ENCODE peak calls at places on chromosomes 2 and 18, in nine cellular contexts. One of them, this sample, is unnamed.

GRCh38 chr2:186181625-186182024 is 304.4 kb upstream of the ZC3H15 start:
- DNase-seq in ascending aorta: no peak
- DNase-seq in psoas muscle: no peak
- DNase-seq in esophagus squamous epithelium: no peak
- DNase-seq in gastrocnemius medialis: no peak
- DNase-seq in tibial nerve: no peak
- DNase-seq in tibial artery: no peak
- DNase-seq in fibroblast of lung: no peak
- DNase-seq in adipocyte: peak; percentile 49
- DNase-seq in this sample: no peak

GRCh38 chr2:72415256-72415655 is 267.6 kb upstream of the CYP26B1 start:
- DNase-seq in ascending aorta: no peak
- DNase-seq in psoas muscle: no peak
- DNase-seq in esophagus squamous epithelium: no peak
- DNase-seq in gastrocnemius medialis: no peak
- DNase-seq in tibial nerve: no peak
- DNase-seq in tibial artery: no peak
- DNase-seq in fibroblast of lung: peak; percentile 28
- DNase-seq in adipocyte: peak; percentile 66
- DNase-seq in this sample: no peak

GRCh38 chr2:205675861-205676516 is 6.3 kb upstream of the NRP2 start:
- DNase-seq in ascending aorta: no peak
- DNase-seq in psoas muscle: no peak
- DNase-seq in esophagus squamous epithelium: no peak
- DNase-seq in gastrocnemius medialis: no peak
- DNase-seq in tibial nerve: no peak
- DNase-seq in tibial artery: no peak
- DNase-seq in fibroblast of lung: peak; percentile 86
- DNase-seq in adipocyte: peak; percentile 89
- DNase-seq in this sample: no peak

GRCh38 chr2:46010925-46011490 is 286.2 kb upstream of the EPAS1 start:
- DNase-seq in ascending aorta: no peak
- DNase-seq in psoas muscle: no peak
- DNase-seq in esophagus squamous epithelium: no peak
- DNase-seq in gastrocnemius medialis: no peak
- DNase-seq in tibial nerve: no peak
- DNase-seq in tibial artery: no peak
- DNase-seq in fibroblast of lung: peak; percentile 77
- DNase-seq in adipocyte: peak; percentile 85
- DNase-seq in this sample: no peak

GRCh38 chr18:39513187-39513586 is 1947.6 kb upstream of the CELF4 start:
- DNase-seq in ascending aorta: no peak
- DNase-seq in psoas muscle: no peak
- DNase-seq in esophagus squamous epithelium: no peak
- DNase-seq in gastrocnemius medialis: no peak
- DNase-seq in tibial nerve: no peak
- DNase-seq in tibial artery: no peak
- DNase-seq in fibroblast of lung: peak; percentile 5
- DNase-seq in adipocyte: no peak
- DNase-seq in this sample: no peak

GRCh38 chr2:74392449-74392743 is 12.3 kb upstream of the DCTN1 start:
- DNase-seq in ascending aorta: no peak
- DNase-seq in psoas muscle: no peak
- DNase-seq in esophagus squamous epithelium: no peak
- DNase-seq in gastrocnemius medialis: no peak
- DNase-seq in tibial nerve: no peak
- DNase-seq in tibial artery: no peak
- DNase-seq in fibroblast of lung: no peak
- DNase-seq in adipocyte: no peak
- DNase-seq in this sample: no peak

GRCh38 chr18:80148316-80149199 is 39.5 kb downstream of the ADNP2 start:
- DNase-seq in ascending aorta: no peak
- DNase-seq in psoas muscle: no peak
- DNase-seq in esophagus squamous epithelium: no peak
- DNase-seq in gastrocnemius medialis: no peak
- DNase-seq in tibial nerve: no peak
- DNase-seq in tibial artery: no peak
- DNase-seq in fibroblast of lung: peak; percentile 38
- DNase-seq in adipocyte: peak; percentile 57
- DNase-seq in this sample: no peak

GRCh38 chr18:77042583-77042982 is 90.0 kb downstream of the MBP start:
- DNase-seq in ascending aorta: no peak
- DNase-seq in psoas muscle: peak; percentile 72
- DNase-seq in esophagus squamous epithelium: no peak
- DNase-seq in gastrocnemius medialis: no peak
- DNase-seq in tibial nerve: no peak
- DNase-seq in tibial artery: no peak
- DNase-seq in fibroblast of lung: no peak
- DNase-seq in adipocyte: no peak
- DNase-seq in this sample: no peak

GRCh38 chr2:46445561-46445960 is 33.8 kb upstream of the TMEM247 start:
- DNase-seq in ascending aorta: no peak
- DNase-seq in psoas muscle: no peak
- DNase-seq in esophagus squamous epithelium: no peak
- DNase-seq in gastrocnemius medialis: no peak
- DNase-seq in tibial nerve: no peak
- DNase-seq in tibial artery: no peak
- DNase-seq in fibroblast of lung: no peak
- DNase-seq in adipocyte: no peak
- DNase-seq in this sample: no peak

GRCh38 chr2:23654756-23655155 is 269.8 kb downstream of the KLHL29 start:
- DNase-seq in ascending aorta: no peak
- DNase-seq in psoas muscle: no peak
- DNase-seq in esophagus squamous epithelium: no peak
- DNase-seq in gastrocnemius medialis: no peak
- DNase-seq in tibial nerve: no peak
- DNase-seq in tibial artery: no peak
- DNase-seq in fibroblast of lung: no peak
- DNase-seq in adipocyte: no peak
- DNase-seq in this sample: no peak
- H3K9me3 ChIP-seq in ascending aorta: no peaks in the 10 kb centered on the region
- H3K9me3 ChIP-seq in psoas muscle: no peaks in the 10 kb centered on the region
- H3K9me3 ChIP-seq in esophagus squamous epithelium: no peaks in the 10 kb centered on the region
- H3K9me3 ChIP-seq in gastrocnemius medialis: no peaks in the 10 kb centered on the region
- H3K9me3 ChIP-seq in tibial nerve: no peaks in the 10 kb centered on the region
- H3K9me3 ChIP-seq in tibial artery: no peaks in the 10 kb centered on the region
- H3K9me3 ChIP-seq in fibroblast of lung: no peaks in the 10 kb centered on the region
- H3K9me3 ChIP-seq in adipocyte: no peaks in the 10 kb centered on the region
- H3K9me3 ChIP-seq in this sample: no peaks in the 10 kb centered on the region

GRCh38 chr18:62631173-62631572 is 84.2 kb upstream of the PHLPP1 start:
- DNase-seq in ascending aorta: no peak
- DNase-seq in psoas muscle: no peak
- DNase-seq in esophagus squamous epithelium: no peak
- DNase-seq in gastrocnemius medialis: no peak
- DNase-seq in tibial nerve: no peak
- DNase-seq in tibial artery: no peak
- DNase-seq in fibroblast of lung: no peak
- DNase-seq in adipocyte: no peak
- DNase-seq in this sample: no peak
- H3K9me3 ChIP-seq in ascending aorta: no peaks in the 10 kb centered on the region
- H3K9me3 ChIP-seq in psoas muscle: no peaks in the 10 kb centered on the region
- H3K9me3 ChIP-seq in esophagus squamous epithelium: no peaks in the 10 kb centered on the region
- H3K9me3 ChIP-seq in gastrocnemius medialis: no peaks in the 10 kb centered on the region
- H3K9me3 ChIP-seq in tibial nerve: no peaks in the 10 kb centered on the region
- H3K9me3 ChIP-seq in tibial artery: no peaks in the 10 kb centered on the region
- H3K9me3 ChIP-seq in fibroblast of lung: no peaks in the 10 kb centered on the region
- H3K9me3 ChIP-seq in adipocyte: no peaks in the 10 kb centered on the region
- H3K9me3 ChIP-seq in this sample: no peaks in the 10 kb centered on the region

GRCh38 chr2:238517209-238517608 is 90.5 kb downstream of the ASB1 start:
- DNase-seq in ascending aorta: no peak
- DNase-seq in psoas muscle: no peak
- DNase-seq in esophagus squamous epithelium: no peak
- DNase-seq in gastrocnemius medialis: no peak
- DNase-seq in tibial nerve: no peak
- DNase-seq in tibial artery: no peak
- DNase-seq in fibroblast of lung: no peak
- DNase-seq in adipocyte: no peak
- DNase-seq in this sample: no peak
- H3K9me3 ChIP-seq in ascending aorta: peaks cover 4% of the 10 kb centered on the region
- H3K9me3 ChIP-seq in psoas muscle: peaks cover 12% of the 10 kb centered on the region
- H3K9me3 ChIP-seq in esophagus squamous epithelium: no peaks in the 10 kb centered on the region
- H3K9me3 ChIP-seq in gastrocnemius medialis: no peaks in the 10 kb centered on the region
- H3K9me3 ChIP-seq in tibial nerve: no peaks in the 10 kb centered on the region
- H3K9me3 ChIP-seq in tibial artery: no peaks in the 10 kb centered on the region
- H3K9me3 ChIP-seq in fibroblast of lung: no peaks in the 10 kb centered on the region
- H3K9me3 ChIP-seq in adipocyte: peaks cover 17% of the 10 kb centered on the region
- H3K9me3 ChIP-seq in this sample: no peaks in the 10 kb centered on the region

DNA sequence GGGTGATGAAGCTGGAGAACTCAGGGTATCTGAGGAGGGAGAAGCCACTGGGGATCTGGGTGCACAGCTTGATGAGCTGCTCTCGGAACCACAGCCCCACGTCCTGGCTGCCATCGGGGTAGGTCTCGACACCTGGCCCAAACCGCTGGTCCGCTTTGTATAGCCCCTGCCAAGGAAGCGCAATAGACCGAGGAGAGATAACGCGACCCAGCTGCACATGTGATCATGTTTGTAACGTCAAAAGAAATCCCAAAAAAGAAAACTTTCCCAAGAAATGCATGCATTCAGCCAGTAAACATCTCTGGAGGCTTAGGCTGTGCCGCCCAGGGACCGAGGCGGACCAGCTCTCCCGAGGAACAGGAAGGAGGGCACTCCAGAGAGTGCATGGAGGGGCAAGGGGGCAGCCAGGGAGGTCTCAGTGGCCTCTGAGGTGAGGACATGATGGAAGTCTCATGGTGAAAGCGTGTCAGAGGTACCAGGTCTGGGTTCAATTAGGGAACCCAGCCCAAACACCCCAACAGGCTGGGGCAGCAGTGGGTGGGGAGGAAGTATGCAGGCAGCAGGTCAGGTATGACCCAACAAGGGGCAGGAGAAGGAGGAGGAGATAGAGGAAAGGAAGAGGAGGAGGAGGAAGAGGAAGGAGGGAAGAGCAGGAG is 28.3 kb downstream of the ANKMY1 start:
- DNase-seq in ascending aorta: peak; percentile 25
- DNase-seq in psoas muscle: no peak
- DNase-seq in esophagus squamous epithelium: no peak
- DNase-seq in gastrocnemius medialis: no peak
- DNase-seq in tibial nerve: no peak
- DNase-seq in tibial artery: no peak
- DNase-seq in fibroblast of lung: no peak
- DNase-seq in adipocyte: no peak
- DNase-seq in this sample: no peak
- H3K9me3 ChIP-seq in ascending aorta: peaks cover 8% of the 10 kb centered on the region
- H3K9me3 ChIP-seq in psoas muscle: peaks cover 8% of the 10 kb centered on the region
- H3K9me3 ChIP-seq in esophagus squamous epithelium: no peaks in the 10 kb centered on the region
- H3K9me3 ChIP-seq in gastrocnemius medialis: no peaks in the 10 kb centered on the region
- H3K9me3 ChIP-seq in tibial nerve: no peaks in the 10 kb centered on the region
- H3K9me3 ChIP-seq in tibial artery: no peaks in the 10 kb centered on the region
- H3K9me3 ChIP-seq in fibroblast of lung: no peaks in the 10 kb centered on the region
- H3K9me3 ChIP-seq in adipocyte: peaks cover 28% of the 10 kb centered on the region
- H3K9me3 ChIP-seq in this sample: peaks cover 5% of the 10 kb centered on the region

GRCh38 chr18:14914771-14915170 is 166.8 kb downstream of the ANKRD30B start:
- DNase-seq in ascending aorta: no peak
- DNase-seq in psoas muscle: no peak
- DNase-seq in esophagus squamous epithelium: no peak
- DNase-seq in gastrocnemius medialis: no peak
- DNase-seq in tibial nerve: no peak
- DNase-seq in tibial artery: no peak
- DNase-seq in fibroblast of lung: no peak
- DNase-seq in adipocyte: no peak
- DNase-seq in this sample: no peak
- H3K9me3 ChIP-seq in ascending aorta: no peaks in the 10 kb centered on the region
- H3K9me3 ChIP-seq in psoas muscle: no peaks in the 10 kb centered on the region
- H3K9me3 ChIP-seq in esophagus squamous epithelium: no peaks in the 10 kb centered on the region
- H3K9me3 ChIP-seq in gastrocnemius medialis: no peaks in the 10 kb centered on the region
- H3K9me3 ChIP-seq in tibial nerve: no peaks in the 10 kb centered on the region
- H3K9me3 ChIP-seq in tibial artery: no peaks in the 10 kb centered on the region
- H3K9me3 ChIP-seq in fibroblast of lung: no peaks in the 10 kb centered on the region
- H3K9me3 ChIP-seq in adipocyte: no peaks in the 10 kb centered on the region
- H3K9me3 ChIP-seq in this sample: no peaks in the 10 kb centered on the region

GRCh38 chr18:44876749-44877148 is 196.1 kb downstream of the SETBP1 start:
- DNase-seq in ascending aorta: no peak
- DNase-seq in psoas muscle: no peak
- DNase-seq in esophagus squamous epithelium: no peak
- DNase-seq in gastrocnemius medialis: no peak
- DNase-seq in tibial nerve: no peak
- DNase-seq in tibial artery: no peak
- DNase-seq in fibroblast of lung: no peak
- DNase-seq in adipocyte: no peak
- DNase-seq in this sample: no peak
- H3K9me3 ChIP-seq in ascending aorta: no peaks in the 10 kb centered on the region
- H3K9me3 ChIP-seq in psoas muscle: no peaks in the 10 kb centered on the region
- H3K9me3 ChIP-seq in esophagus squamous epithelium: no peaks in the 10 kb centered on the region
- H3K9me3 ChIP-seq in gastrocnemius medialis: no peaks in the 10 kb centered on the region
- H3K9me3 ChIP-seq in tibial nerve: no peaks in the 10 kb centered on the region
- H3K9me3 ChIP-seq in tibial artery: no peaks in the 10 kb centered on the region
- H3K9me3 ChIP-seq in fibroblast of lung: no peaks in the 10 kb centered on the region
- H3K9me3 ChIP-seq in adipocyte: no peaks in the 10 kb centered on the region
- H3K9me3 ChIP-seq in this sample: no peaks in the 10 kb centered on the region

GRCh38 chr2:240269886-240270285 is 129.4 kb upstream of the OTOS start:
- DNase-seq in ascending aorta: no peak
- DNase-seq in psoas muscle: no peak
- DNase-seq in esophagus squamous epithelium: no peak
- DNase-seq in gastrocnemius medialis: no peak
- DNase-seq in tibial nerve: no peak
- DNase-seq in tibial artery: no peak
- DNase-seq in fibroblast of lung: no peak
- DNase-seq in adipocyte: no peak
- DNase-seq in this sample: no peak
- H3K9me3 ChIP-seq in ascending aorta: peaks cover 5% of the 10 kb centered on the region
- H3K9me3 ChIP-seq in psoas muscle: peaks cover 7% of the 10 kb centered on the region
- H3K9me3 ChIP-seq in esophagus squamous epithelium: no peaks in the 10 kb centered on the region
- H3K9me3 ChIP-seq in gastrocnemius medialis: no peaks in the 10 kb centered on the region
- H3K9me3 ChIP-seq in tibial nerve: no peaks in the 10 kb centered on the region
- H3K9me3 ChIP-seq in tibial artery: no peaks in the 10 kb centered on the region
- H3K9me3 ChIP-seq in fibroblast of lung: no peaks in the 10 kb centered on the region
- H3K9me3 ChIP-seq in adipocyte: peaks cover 80% of the 10 kb centered on the region
- H3K9me3 ChIP-seq in this sample: peaks cover 4% of the 10 kb centered on the region

DNA sequence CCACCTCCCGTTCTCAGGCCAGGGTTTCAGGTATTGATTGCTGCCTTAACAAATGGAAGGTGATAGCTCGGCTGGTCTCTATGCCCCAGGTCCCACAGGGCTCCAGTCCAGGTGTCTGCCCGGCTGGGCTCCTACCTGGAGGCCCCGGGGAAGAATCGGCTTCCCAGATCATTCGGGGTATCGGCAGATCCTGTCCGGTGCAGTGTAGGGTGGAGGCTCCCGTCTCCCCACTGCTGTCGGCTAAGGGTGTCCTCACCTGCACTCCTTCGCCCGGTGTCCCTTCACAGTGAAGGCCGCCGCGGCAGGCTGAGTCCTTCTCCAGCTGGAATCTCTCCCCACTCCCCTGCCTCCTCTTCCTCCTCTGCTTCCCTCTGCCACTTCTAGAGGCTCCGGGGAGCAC is 573.9 kb upstream of the SALL3 start:
- DNase-seq in ascending aorta: no peak
- DNase-seq in psoas muscle: no peak
- DNase-seq in esophagus squamous epithelium: no peak
- DNase-seq in gastrocnemius medialis: no peak
- DNase-seq in tibial nerve: no peak
- DNase-seq in tibial artery: no peak
- DNase-seq in fibroblast of lung: no peak
- DNase-seq in adipocyte: no peak
- DNase-seq in this sample: no peak
- H3K9me3 ChIP-seq in ascending aorta: no peaks in the 10 kb centered on the region
- H3K9me3 ChIP-seq in psoas muscle: no peaks in the 10 kb centered on the region
- H3K9me3 ChIP-seq in esophagus squamous epithelium: no peaks in the 10 kb centered on the region
- H3K9me3 ChIP-seq in gastrocnemius medialis: no peaks in the 10 kb centered on the region
- H3K9me3 ChIP-seq in tibial nerve: no peaks in the 10 kb centered on the region
- H3K9me3 ChIP-seq in tibial artery: no peaks in the 10 kb centered on the region
- H3K9me3 ChIP-seq in fibroblast of lung: no peaks in the 10 kb centered on the region
- H3K9me3 ChIP-seq in adipocyte: no peaks in the 10 kb centered on the region
- H3K9me3 ChIP-seq in this sample: no peaks in the 10 kb centered on the region